ENCODE peak calls at places on chromosome 19, in four cellular contexts. C is psoas muscle, W is IMR-90, B is Caco-2. H is an unnamed sample.

GRCh38 chr19:40718774-40719391 is 2.0 kb downstream of the ITPKC start:
- DNase-seq in C (peak; percentile 88), B (peak; percentile 97), W (peak; percentile 40), H (peak; percentile 61)

GRCh38 chr19:19749332-19750130 is 16.6 kb upstream of the ZNF14 start:
- DNase-seq in C (no peak), W (no peak), B (no peak), H (no peak)

GRCh38 chr19:49851456-49852259 is 699 bp downstream of the PTOV1 start:
- DNase-seq in C (no peak), B (peak; percentile 59), W (no peak), H (peak; percentile 71)

GRCh38 chr19:19134687-19135158 is 3.6 kb downstream of the TMEM161A start:
- DNase-seq in W (no peak), B (no peak), C (peak; percentile 95), H (peak; percentile 87)

GRCh38 chr19:58450836-58451357 is 525 bp upstream of the ZNF324B start:
- DNase-seq in W (no peak), B (no peak), C (no peak), H (no peak)

GRCh38 chr19:49468746-49469447 is 5.1 kb upstream of the FLT3LG start:
- DNase-seq in B (peak; percentile 55), C (peak; percentile 91), W (no peak), H (peak; percentile 90)

GRCh38 chr19:7415163-7415856 is 66.6 kb downstream of the ARHGEF18 start:
- DNase-seq in W (peak; percentile 86), C (no peak), B (no peak), H (peak; percentile 64)

GRCh38 chr19:37983153-37983552 is 76.1 kb downstream of the SIPA1L3 start:
- DNase-seq in W (peak; percentile 52), C (no peak), B (no peak), H (no peak)

GRCh38 chr19:32814046-32814445 is 55.5 kb downstream of the SLC7A9 start:
- DNase-seq in B (no peak), C (no peak), W (no peak), H (no peak)

GRCh38 chr19:43408043-43408442 is 6.6 kb upstream of the TEX101 start:
- DNase-seq in C (no peak), W (no peak), B (no peak), H (no peak)

GRCh38 chr19:12701596-12702282 is 5.3 kb upstream of the FBXW9 start:
- DNase-seq in C (no peak), W (no peak), B (no peak), H (no peak)

GRCh38 chr19:18895828-18896341 is at the start of gene CERS1:
- DNase-seq in W (no peak), B (peak; percentile 55), C (no peak), H (no peak)

GRCh38 chr19:28691683-28692082 is 521.3 kb downstream of the UQCRFS1 start:
- DNase-seq in W (no peak), C (no peak), B (no peak), H (no peak)

GRCh38 chr19:51511353-51511752 is 9.8 kb upstream of the SIGLEC12 start:
- DNase-seq in W (no peak), B (no peak), C (no peak), H (no peak)

GRCh38 chr19:10270180-10270615 is 722 bp upstream of the ICAM1 start:
- DNase-seq in B (no peak), W (no peak), C (peak; percentile 84), H (peak; percentile 88)

GRCh38 chr19:1170938-1171754 is 2.9 kb downstream of the SBNO2 start:
- DNase-seq in C (peak; percentile 53), B (no peak), W (no peak), H (peak; percentile 75)

GRCh38 chr19:35357867-35358573 is at the start of gene FFAR3:
- DNase-seq in C (peak; percentile 66), B (no peak), W (peak; percentile 11), H (peak; percentile 65)

GRCh38 chr19:51014242-51014641 is 5.3 kb downstream of the KLK10 start:
- DNase-seq in W (no peak), B (no peak), C (no peak), H (no peak)

GRCh38 chr19:1817553-1818179 is 5.6 kb upstream of the ATP8B3 start:
- DNase-seq in B (no peak), C (no peak), W (no peak), H (no peak)

GRCh38 chr19:32421589-32422361 is 16.2 kb downstream of the DPY19L3 start:
- DNase-seq in C (no peak), B (no peak), W (no peak), H (no peak)

GRCh38 chr19:10228925-10229324 is 2.2 kb downstream of the S1PR2 start:
- DNase-seq in B (peak; percentile 59), W (peak; percentile 41), C (no peak), H (no peak)

GRCh38 chr19:55488986-55489710 is 912 bp downstream of the SSC5D start:
- DNase-seq in C (no peak), W (no peak), B (no peak), H (peak; percentile 83)

GRCh38 chr19:58034476-58034790 is 608 bp downstream of the ZSCAN1 start:
- DNase-seq in W (no peak), C (no peak), B (no peak), H (no peak)

GRCh38 chr19:19453129-19453461 is 47.6 kb downstream of the GATAD2A start:
- DNase-seq in B (no peak), W (no peak), C (no peak), H (no peak)

GRCh38 chr19:51698296-51698695 is 5.2 kb downstream of the SPACA6 start:
- DNase-seq in B (no peak), C (no peak), W (peak; percentile 58), H (no peak)

GRCh38 chr19:51256053-51256682 is 5.3 kb downstream of the SIGLECL1 start:
- DNase-seq in C (no peak), B (no peak), W (no peak), H (no peak)

GRCh38 chr19:14033946-14034345 is 2.4 kb downstream of the IL27RA start:
- DNase-seq in B (no peak), W (no peak), C (no peak), H (no peak)

GRCh38 chr19:38932425-38933179 is 1.9 kb downstream of the MRPS12 start:
- DNase-seq in C (peak; percentile 58), W (peak; percentile 44), B (no peak), H (peak; percentile 71)

GRCh38 chr19:13082192-13083007 is 20.3 kb downstream of the LYL1 start:
- DNase-seq in B (peak; percentile 59), W (peak; percentile 62), C (no peak), H (peak; percentile 52)

GRCh38 chr19:5038631-5039271 is 69.8 kb downstream of the KDM4B start:
- DNase-seq in C (no peak), W (peak; percentile 24), B (peak; percentile 38), H (no peak)

GRCh38 chr19:33054623-33055022 is 10.1 kb downstream of the RHPN2 start:
- DNase-seq in B (no peak), W (no peak), C (no peak), H (no peak)

GRCh38 chr19:35899547-35900214 is 659 bp downstream of the NFKBID start:
- DNase-seq in W (peak; percentile 81), B (peak; percentile 78), C (peak; percentile 86), H (peak; percentile 93)

GRCh38 chr19:13597625-13598024 is 91.3 kb upstream of the CACNA1A start:
- DNase-seq in W (peak; percentile 74), C (no peak), B (peak; percentile 60), H (peak; percentile 26)

GRCh38 chr19:28010656-28011055 is 1202.3 kb downstream of the UQCRFS1 start:
- DNase-seq in B (no peak), W (no peak), C (no peak), H (no peak)

GRCh38 chr19:16594681-16595091 is 22.5 kb upstream of the SLC35E1 start:
- DNase-seq in B (no peak), W (no peak), C (no peak), H (no peak)
- H3K4me1 ChIP-seq in B (no peaks in the 10 kb centered on the region), W (peaks cover 8% of the 10 kb centered on the region), C (peaks cover 65% of the 10 kb centered on the region), H (peaks cover 16% of the 10 kb centered on the region)

GRCh38 chr19:46217476-46217875 is 12.1 kb upstream of the IGFL1 start:
- DNase-seq in C (no peak), B (no peak), W (no peak), H (no peak)
- H3K27me3 ChIP-seq in C (peaks cover 23% of the 10 kb centered on the region), B (no peaks in the 10 kb centered on the region), W (peaks cover 10% of the 10 kb centered on the region), H (no peaks in the 10 kb centered on the region)

GRCh38 chr19:6221220-6221877 is 58.4 kb downstream of the MLLT1 start:
- DNase-seq in C (peak; percentile 48), W (no peak), B (no peak), H (peak; percentile 47)

GRCh38 chr19:6220385-6221191 is 59.2 kb downstream of the MLLT1 start:
- DNase-seq in C (peak; percentile 87), B (no peak), W (peak; percentile 64), H (peak; percentile 89)

GRCh38 chr19:6218497-6219146 is 61.2 kb downstream of the MLLT1 start:
- DNase-seq in C (peak; percentile 96), B (peak; percentile 78), W (peak; percentile 75), H (peak; percentile 91)

GRCh38 chr19:6219147-6219525 is 60.6 kb downstream of the MLLT1 start:
- DNase-seq in W (no peak), B (no peak), C (no peak), H (peak; percentile 39)

DNA sequence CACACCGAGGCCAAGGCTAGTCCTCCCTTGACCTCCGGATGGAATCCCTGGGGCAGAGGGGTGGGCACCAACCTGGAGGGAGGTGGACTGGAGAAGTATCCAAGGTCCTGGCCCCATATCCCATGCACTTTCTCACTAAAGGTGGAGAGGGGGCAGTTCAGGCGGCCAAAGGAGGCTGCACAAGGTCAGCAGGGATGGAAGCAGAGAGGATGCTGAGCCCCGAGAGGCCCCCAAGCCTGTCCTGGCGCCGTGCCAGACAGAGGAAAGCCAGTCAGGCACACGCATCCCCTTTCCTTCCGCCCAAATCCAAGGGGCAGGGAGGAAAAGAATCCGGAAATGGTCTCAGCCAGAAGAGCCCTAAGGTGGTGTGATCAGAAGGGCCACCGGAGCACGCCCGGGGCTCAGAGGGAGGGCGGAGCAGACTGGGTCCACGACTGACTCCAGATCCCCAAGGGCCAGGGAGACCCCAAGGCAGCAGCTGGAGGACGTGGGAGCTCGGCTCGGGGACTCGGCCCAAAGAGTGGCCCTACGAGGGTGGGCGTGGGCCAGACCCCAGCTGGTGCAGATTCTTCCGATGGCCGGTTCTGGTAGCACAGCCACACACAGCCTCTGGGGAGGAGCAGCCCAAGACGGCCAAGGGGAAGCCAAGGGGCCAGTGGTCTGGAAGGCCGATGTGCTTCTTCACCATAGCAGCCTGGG is 60.0 kb downstream of the MLLT1 start:
- DNase-seq in C (peak; percentile 62), B (no peak), W (no peak), H (peak; percentile 49)
- H3K4me1 ChIP-seq in C (peaks cover 57% of the 10 kb centered on the region), B (no peaks in the 10 kb centered on the region), W (peaks cover 16% of the 10 kb centered on the region), H (peaks cover 28% of the 10 kb centered on the region)

GRCh38 chr19:17618919-17619318 is 63.5 kb downstream of the COLGALT1 start:
- DNase-seq in C (peak; percentile 13), W (no peak), B (no peak), H (no peak)
- H3K27me3 ChIP-seq in C (peaks cover 35% of the 10 kb centered on the region), W (peaks cover 6% of the 10 kb centered on the region), B (no peaks in the 10 kb centered on the region), H (no peaks in the 10 kb centered on the region)

DNA sequence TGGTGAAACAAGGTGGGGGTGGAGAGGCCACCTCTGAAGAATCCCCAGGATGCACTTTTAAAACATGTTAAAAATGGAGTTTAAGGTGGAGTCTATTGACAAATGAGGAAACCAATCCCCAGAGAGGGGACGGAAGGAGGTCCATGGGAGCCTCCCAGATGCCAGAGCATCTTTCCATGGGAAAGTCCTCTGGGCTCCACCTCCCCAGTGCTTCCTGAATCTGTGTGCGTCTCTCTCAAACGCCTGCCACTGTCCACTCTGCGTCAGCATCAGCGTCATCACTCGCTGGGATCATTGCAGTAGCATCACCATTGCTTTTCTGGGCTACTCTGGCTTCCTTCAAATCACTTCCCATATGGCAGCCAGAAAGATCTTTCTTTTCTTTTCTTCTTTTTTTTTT is 6.2 kb downstream of the GPR4 start:
- DNase-seq in C (no peak), B (no peak), W (peak; percentile 43), H (no peak)
- H3K4me1 ChIP-seq in C (peaks cover 7% of the 10 kb centered on the region), B (peaks cover under 1% of the 10 kb centered on the region), W (no peaks in the 10 kb centered on the region), H (peaks cover 3% of the 10 kb centered on the region)

GRCh38 chr19:48445256-48445605 is 552 bp upstream of the GRWD1 start:
- DNase-seq in W (peak; percentile 94), B (peak; percentile 73), C (no peak), H (peak; percentile 62)
- H3K27me3 ChIP-seq in W (peaks cover 19% of the 10 kb centered on the region), B (no peaks in the 10 kb centered on the region), C (peaks cover 29% of the 10 kb centered on the region), H (no peaks in the 10 kb centered on the region)